ENCODE peak calls at places on chromosomes 11 and 22, in four cellular contexts. X is activated CD4-positive, CD25-positive, alpha-beta regulatory T cell treated with anti-CD3 and anti-CD28 coated beads, Interleukin-2, amount 50 U/mL, for 16 hours; N is pons; O is Ammon's horn. J is an unnamed sample.

GRCh38 chr22:46069518-46070214 is 80.7 kb upstream of the PPARA start:
- DNase-seq in X (no peak), O (peak), N (peak), J (peak)

GRCh38 chr11:129418039-129418438 is 42.4 kb downstream of the BARX2 start:
- DNase-seq in O (no peak), N (no peak), X (no peak), J (no peak)

GRCh38 chr11:117169726-117170125 is 8.8 kb upstream of the SIDT2 start:
- DNase-seq in X (no peak), O (no peak), N (no peak), J (no peak)

GRCh38 chr11:24131698-24132097 is 365.2 kb upstream of the LUZP2 start:
- DNase-seq in X (no peak), N (no peak), O (no peak), J (no peak)

GRCh38 chr11:91396243-91397133 is 828.1 kb upstream of the FAT3 start:
- DNase-seq in X (no peak), N (no peak), O (no peak), J (peak)

GRCh38 chr11:118928870-118929495 is 3.3 kb upstream of the BCL9L start:
- DNase-seq in X (no peak), N (no peak), O (peak), J (peak)

GRCh38 chr22:25582946-25583345 is 18.5 kb downstream of the GRK3 start:
- DNase-seq in X (no peak), N (no peak), O (no peak), J (no peak)

GRCh38 chr11:8321876-8322275 is 58.2 kb upstream of the LMO1 start:
- DNase-seq in N (no peak), X (no peak), O (no peak), J (no peak)

GRCh38 chr11:95605271-95605940 is 184.2 kb downstream of the FAM76B start:
- DNase-seq in N (no peak), X (no peak), O (no peak), J (no peak)

GRCh38 chr11:119852741-119853140 is 123.7 kb upstream of the NECTIN1 start:
- DNase-seq in O (no peak), X (no peak), N (no peak), J (no peak)

GRCh38 chr11:72446929-72447753 is 12.8 kb upstream of the CLPB start:
- DNase-seq in N (peak), O (peak), X (no peak), J (peak)

GRCh38 chr22:22235564-22235963 is 9.0 kb upstream of the VPREB1 start:
- DNase-seq in N (peak), X (peak), O (no peak), J (no peak)

GRCh38 chr22:49587421-49587820 is 240.3 kb downstream of the BRD1 start:
- DNase-seq in X (no peak), O (no peak), N (no peak), J (no peak)

GRCh38 chr11:73246303-73246702 is 25.8 kb upstream of the P2RY6 start:
- DNase-seq in X (no peak), O (no peak), N (no peak), J (no peak)

GRCh38 chr11:6418199-6418957 is 516 bp downstream of the APBB1 start:
- DNase-seq in O (no peak), N (no peak), X (no peak), J (no peak)

GRCh38 chr11:57508341-57509170 is 6.9 kb downstream of the SLC43A1 start:
- DNase-seq in N (no peak), X (no peak), O (no peak), J (no peak)

GRCh38 chr22:49936973-49937757 is 18.7 kb downstream of the CRELD2 start:
- DNase-seq in O (peak), X (no peak), N (peak), J (no peak)

GRCh38 chr11:18307461-18308139 is 14.3 kb downstream of the HPS5 start:
- DNase-seq in N (no peak), O (no peak), X (no peak), J (no peak)

GRCh38 chr11:99325807-99326206 is 305.1 kb downstream of the CNTN5 start:
- DNase-seq in X (no peak), N (no peak), O (no peak), J (no peak)

GRCh38 chr22:47160781-47161520 is 398.5 kb downstream of the TBC1D22A start:
- DNase-seq in N (no peak), O (no peak), X (no peak), J (no peak)

GRCh38 chr22:47474464-47474863 is 712.0 kb downstream of the TBC1D22A start:
- DNase-seq in N (no peak), O (no peak), X (no peak), J (no peak)

GRCh38 chr22:17370766-17371181 is 1.5 kb downstream of the CECR2 start:
- DNase-seq in X (no peak), N (no peak), O (peak), J (no peak)

GRCh38 chr11:129013737-129014475 is 71.2 kb upstream of the TP53AIP1 start:
- DNase-seq in X (no peak), O (no peak), N (no peak), J (no peak)

GRCh38 chr11:12673924-12674570 is at the start of gene TEAD1:
- DNase-seq in O (peak), N (peak), X (peak), J (peak)

GRCh38 chr11:114058026-114058706 is 1.3 kb upstream of the ZBTB16 start:
- DNase-seq in X (no peak), N (no peak), O (no peak), J (no peak)

GRCh38 chr22:49199224-49199623 is 628.4 kb downstream of the BRD1 start:
- DNase-seq in N (no peak), X (no peak), O (no peak), J (no peak)

GRCh38 chr11:82906236-82906635 is 4.7 kb downstream of the DDIAS start:
- DNase-seq in X (no peak), N (peak), O (peak), J (no peak)

GRCh38 chr11:23404225-23405160 is 544.2 kb upstream of the CCDC179 start:
- DNase-seq in O (no peak), X (no peak), N (no peak), J (no peak)

GRCh38 chr22:28917747-28918543 is 34.6 kb downstream of the ZNRF3 start:
- DNase-seq in O (peak), X (no peak), N (no peak), J (peak)

GRCh38 chr11:46265764-46266163 is 11.7 kb upstream of the CREB3L1 start:
- DNase-seq in X (no peak), N (no peak), O (no peak), J (no peak)

GRCh38 chr11:16191212-16191851 is 165.0 kb downstream of the SOX6 start:
- DNase-seq in X (no peak), O (peak), N (peak), J (peak)

GRCh38 chr22:50671641-50672040 is 982 bp upstream of the SHANK3 start:
- DNase-seq in N (no peak), X (no peak), O (peak), J (no peak)

GRCh38 chr22:23164091-23164490 is 16.2 kb upstream of the BCR start:
- DNase-seq in X (no peak), N (no peak), O (no peak), J (no peak)

GRCh38 chr11:116162541-116163230 is 610.1 kb downstream of the BUD13 start:
- DNase-seq in O (peak), N (no peak), X (no peak), J (no peak)

GRCh38 chr11:44310198-44310455 is 188 bp upstream of the ALX4 start:
- DNase-seq in N (no peak), O (no peak), X (no peak), J (no peak)

GRCh38 chr22:20423636-20424511 is 13.8 kb downstream of the SCARF2 start:
- DNase-seq in O (peak), N (peak), X (no peak), J (no peak)

GRCh38 chr11:56740107-56740506 is 8.4 kb downstream of the OR9G4 start:
- DNase-seq in X (no peak), O (no peak), N (no peak), J (no peak)

J was measured in Caki2.